ENCODE peak calls at places on chromosomes 4 and X, in six cellular contexts. One of them, this sample, is unnamed.

GRCh38 chr4:113288691-113289090 is 239.2 kb downstream of the ANK2 start:
- DNase-seq in mesendoderm: no peak
- DNase-seq in A549: no peak
- DNase-seq in SK-N-SH: no peak
- DNase-seq in fibroblast of lung: peak
- DNase-seq in GM23338: no peak
- DNase-seq in this sample: no peak

GRCh38 chrX:12950851-12951589 is 23.9 kb upstream of the TMSB4X start:
- DNase-seq in mesendoderm: peak
- DNase-seq in A549: peak
- DNase-seq in SK-N-SH: peak
- DNase-seq in fibroblast of lung: no peak
- DNase-seq in GM23338: peak
- DNase-seq in this sample: no peak

GRCh38 chr4:111630705-111631104 is 514.5 kb upstream of the FAM241A start:
- DNase-seq in mesendoderm: peak
- DNase-seq in A549: no peak
- DNase-seq in SK-N-SH: peak
- DNase-seq in fibroblast of lung: peak
- DNase-seq in GM23338: peak
- DNase-seq in this sample: no peak

GRCh38 chr4:128979934-128980333 is 113.4 kb downstream of the SCLT1 start:
- DNase-seq in mesendoderm: no peak
- DNase-seq in A549: peak
- DNase-seq in SK-N-SH: peak
- DNase-seq in fibroblast of lung: peak
- DNase-seq in GM23338: no peak
- DNase-seq in this sample: peak

GRCh38 chr4:162229670-162230069 is 65.9 kb upstream of the FSTL5 start:
- DNase-seq in mesendoderm: no peak
- DNase-seq in A549: peak
- DNase-seq in SK-N-SH: no peak
- DNase-seq in fibroblast of lung: peak
- DNase-seq in GM23338: no peak
- DNase-seq in this sample: peak

GRCh38 chrX:152817082-152817744 is 13.3 kb downstream of the CETN2 start:
- DNase-seq in mesendoderm: peak
- DNase-seq in A549: peak
- DNase-seq in SK-N-SH: peak
- DNase-seq in fibroblast of lung: peak
- DNase-seq in GM23338: peak
- DNase-seq in this sample: peak

GRCh38 chrX:106894392-106894909 is 8.7 kb downstream of the RIPPLY1 start:
- DNase-seq in mesendoderm: peak
- DNase-seq in A549: peak
- DNase-seq in SK-N-SH: peak
- DNase-seq in fibroblast of lung: peak
- DNase-seq in GM23338: peak
- DNase-seq in this sample: peak

GRCh38 chr4:104436542-104436941 is 58.2 kb downstream of the CXXC4 start:
- DNase-seq in mesendoderm: no peak
- DNase-seq in A549: no peak
- DNase-seq in SK-N-SH: no peak
- DNase-seq in fibroblast of lung: no peak
- DNase-seq in GM23338: no peak
- DNase-seq in this sample: no peak

GRCh38 chrX:149515954-149516602 is 11.0 kb upstream of the IDS start:
- DNase-seq in mesendoderm: no peak
- DNase-seq in A549: no peak
- DNase-seq in SK-N-SH: no peak
- DNase-seq in fibroblast of lung: no peak
- DNase-seq in GM23338: no peak
- DNase-seq in this sample: no peak

GRCh38 chr4:22237846-22238513 is 277.9 kb downstream of the ADGRA3 start:
- DNase-seq in mesendoderm: no peak
- DNase-seq in A549: no peak
- DNase-seq in SK-N-SH: no peak
- DNase-seq in fibroblast of lung: peak
- DNase-seq in GM23338: peak
- DNase-seq in this sample: no peak

GRCh38 chr4:113122066-113122465 is 72.6 kb downstream of the ANK2 start:
- DNase-seq in mesendoderm: no peak
- DNase-seq in A549: no peak
- DNase-seq in SK-N-SH: no peak
- DNase-seq in fibroblast of lung: no peak
- DNase-seq in GM23338: no peak
- DNase-seq in this sample: no peak

GRCh38 chrX:154123241-154124219 is 20.5 kb upstream of the OPN1LW start:
- DNase-seq in mesendoderm: peak
- DNase-seq in A549: peak
- DNase-seq in SK-N-SH: peak
- DNase-seq in fibroblast of lung: no peak
- DNase-seq in GM23338: no peak
- DNase-seq in this sample: no peak

GRCh38 chr4:8472166-8472688 is 31.6 kb downstream of the TRMT44 start:
- DNase-seq in mesendoderm: no peak
- DNase-seq in A549: no peak
- DNase-seq in SK-N-SH: peak
- DNase-seq in fibroblast of lung: no peak
- DNase-seq in GM23338: no peak
- DNase-seq in this sample: no peak

GRCh38 chrX:30282527-30282926 is 26.7 kb downstream of the NR0B1 start:
- DNase-seq in mesendoderm: no peak
- DNase-seq in A549: peak
- DNase-seq in SK-N-SH: no peak
- DNase-seq in fibroblast of lung: peak
- DNase-seq in GM23338: no peak
- DNase-seq in this sample: no peak

GRCh38 chrX:119755981-119756533 is 2.3 kb upstream of the SOWAHD start:
- DNase-seq in mesendoderm: no peak
- DNase-seq in A549: no peak
- DNase-seq in SK-N-SH: no peak
- DNase-seq in fibroblast of lung: no peak
- DNase-seq in GM23338: no peak
- DNase-seq in this sample: no peak

GRCh38 chr4:175109933-175110332 is 191.8 kb downstream of the ADAM29 start:
- DNase-seq in mesendoderm: peak
- DNase-seq in A549: no peak
- DNase-seq in SK-N-SH: no peak
- DNase-seq in fibroblast of lung: no peak
- DNase-seq in GM23338: peak
- DNase-seq in this sample: no peak

GRCh38 chrX:45230410-45230809 is 29.7 kb upstream of the DIPK2B start:
- DNase-seq in mesendoderm: no peak
- DNase-seq in A549: no peak
- DNase-seq in SK-N-SH: no peak
- DNase-seq in fibroblast of lung: no peak
- DNase-seq in GM23338: no peak
- DNase-seq in this sample: no peak

GRCh38 chr4:97643179-97643578 is 500.1 kb downstream of the STPG2 start:
- DNase-seq in mesendoderm: no peak
- DNase-seq in A549: no peak
- DNase-seq in SK-N-SH: no peak
- DNase-seq in fibroblast of lung: no peak
- DNase-seq in GM23338: no peak
- DNase-seq in this sample: peak

GRCh38 chr4:87574996-87575395 is 33.3 kb upstream of the DSPP start:
- DNase-seq in mesendoderm: no peak
- DNase-seq in A549: no peak
- DNase-seq in SK-N-SH: no peak
- DNase-seq in fibroblast of lung: no peak
- DNase-seq in GM23338: no peak
- DNase-seq in this sample: peak

GRCh38 chrX:38854305-38854704 is 53.0 kb downstream of the MID1IP1 start:
- DNase-seq in mesendoderm: no peak
- DNase-seq in A549: no peak
- DNase-seq in SK-N-SH: no peak
- DNase-seq in fibroblast of lung: no peak
- DNase-seq in GM23338: no peak
- DNase-seq in this sample: no peak

DNA sequence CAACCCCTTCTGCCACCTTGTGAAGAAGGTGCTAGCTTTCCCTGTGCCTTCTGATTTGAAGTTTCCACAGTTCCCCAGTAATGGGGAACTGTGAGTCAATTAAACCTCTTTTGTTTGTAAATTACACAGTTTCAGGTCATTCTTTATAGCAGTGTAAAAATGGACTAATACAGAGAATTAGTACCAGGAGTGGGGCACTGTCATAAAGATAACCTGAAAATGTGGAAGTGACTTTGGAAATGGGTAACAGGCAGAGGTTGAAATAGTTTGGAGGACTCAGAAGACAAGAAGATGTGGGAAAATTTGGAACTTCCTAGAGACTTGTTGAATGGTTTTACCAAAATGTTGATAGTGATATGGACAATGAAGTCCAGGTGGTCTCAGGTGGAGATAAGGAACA is 131.0 kb upstream of the HAND2 start:
- DNase-seq in mesendoderm: no peak
- DNase-seq in A549: no peak
- DNase-seq in SK-N-SH: no peak
- DNase-seq in fibroblast of lung: no peak
- DNase-seq in GM23338: no peak
- DNase-seq in this sample: no peak
- H3K4me2 ChIP-seq in mesendoderm: no peak
- H3K4me2 ChIP-seq in A549: no peak
- H3K4me2 ChIP-seq in SK-N-SH: no peak
- H3K4me2 ChIP-seq in fibroblast of lung: no peak
- H3K4me2 ChIP-seq in GM23338: no peak
- H3K4me2 ChIP-seq in this sample: no peak

GRCh38 chr4:119103263-119103662 is 32.4 kb upstream of the MYOZ2 start:
- DNase-seq in mesendoderm: peak
- DNase-seq in A549: peak
- DNase-seq in SK-N-SH: no peak
- DNase-seq in fibroblast of lung: peak
- DNase-seq in GM23338: peak
- DNase-seq in this sample: peak
- H3K4me2 ChIP-seq in mesendoderm: no peak
- H3K4me2 ChIP-seq in A549: peak
- H3K4me2 ChIP-seq in SK-N-SH: peak
- H3K4me2 ChIP-seq in fibroblast of lung: no peak
- H3K4me2 ChIP-seq in GM23338: no peak
- H3K4me2 ChIP-seq in this sample: peak

DNA sequence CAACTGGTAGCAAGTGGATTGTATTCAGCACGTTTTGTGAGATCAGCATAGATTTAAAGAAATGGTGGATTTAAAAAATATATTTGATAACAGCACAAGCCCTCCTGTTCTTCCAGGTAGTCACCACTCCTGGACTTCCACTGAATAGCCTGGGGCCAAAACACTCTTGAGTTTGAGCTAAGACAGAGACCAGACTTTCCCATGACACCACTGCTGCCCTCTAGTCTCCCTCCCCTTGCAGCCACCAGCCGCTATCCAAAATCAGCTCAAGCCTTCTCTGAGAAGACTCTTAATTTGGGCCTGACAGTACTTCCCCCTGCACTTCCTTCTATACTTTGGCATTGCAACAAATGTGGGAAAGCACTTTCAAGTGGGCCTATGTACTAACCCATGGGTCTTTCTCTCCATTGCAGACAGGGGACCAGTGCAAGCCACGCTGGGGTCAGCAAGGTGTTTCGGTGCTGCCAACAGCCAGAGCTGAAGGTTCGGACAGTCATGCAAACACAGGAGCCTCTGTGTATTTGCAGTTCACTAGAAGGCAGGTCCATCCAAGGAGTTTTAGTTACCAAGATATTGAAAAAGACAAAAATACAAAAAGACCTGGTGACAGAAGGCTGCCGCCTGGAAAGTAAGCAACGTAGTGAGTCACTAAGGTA is 40.5 kb upstream of the KLHL13 start:
- DNase-seq in mesendoderm: peak
- DNase-seq in A549: no peak
- DNase-seq in SK-N-SH: no peak
- DNase-seq in fibroblast of lung: no peak
- DNase-seq in GM23338: peak
- DNase-seq in this sample: no peak
- H3K4me2 ChIP-seq in mesendoderm: no peak
- H3K4me2 ChIP-seq in A549: no peak
- H3K4me2 ChIP-seq in SK-N-SH: no peak
- H3K4me2 ChIP-seq in fibroblast of lung: no peak
- H3K4me2 ChIP-seq in GM23338: no peak
- H3K4me2 ChIP-seq in this sample: no peak

DNA sequence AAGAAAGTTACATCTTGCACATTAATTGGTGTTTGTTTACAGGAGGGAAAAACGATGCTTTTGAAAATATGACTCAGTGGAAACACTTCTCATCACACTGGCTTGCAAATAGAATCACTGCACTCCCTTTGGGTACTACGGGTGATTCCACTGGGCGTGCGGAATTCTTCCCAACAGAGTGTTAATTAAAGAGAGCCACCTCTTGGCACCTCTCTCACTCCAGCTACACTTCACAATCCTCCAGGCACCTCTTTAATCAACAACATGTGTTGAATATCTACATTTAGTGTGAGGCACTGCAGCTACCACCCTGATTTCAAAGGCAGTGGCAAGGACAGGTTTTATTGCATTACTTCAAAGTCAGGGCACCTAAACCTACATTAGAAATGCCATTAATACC is 51.9 kb upstream of the AP1S2 start:
- DNase-seq in mesendoderm: peak
- DNase-seq in A549: no peak
- DNase-seq in SK-N-SH: no peak
- DNase-seq in fibroblast of lung: no peak
- DNase-seq in GM23338: no peak
- DNase-seq in this sample: no peak
- H3K4me2 ChIP-seq in mesendoderm: no peak
- H3K4me2 ChIP-seq in A549: no peak
- H3K4me2 ChIP-seq in SK-N-SH: no peak
- H3K4me2 ChIP-seq in fibroblast of lung: no peak
- H3K4me2 ChIP-seq in GM23338: no peak
- H3K4me2 ChIP-seq in this sample: no peak

DNA sequence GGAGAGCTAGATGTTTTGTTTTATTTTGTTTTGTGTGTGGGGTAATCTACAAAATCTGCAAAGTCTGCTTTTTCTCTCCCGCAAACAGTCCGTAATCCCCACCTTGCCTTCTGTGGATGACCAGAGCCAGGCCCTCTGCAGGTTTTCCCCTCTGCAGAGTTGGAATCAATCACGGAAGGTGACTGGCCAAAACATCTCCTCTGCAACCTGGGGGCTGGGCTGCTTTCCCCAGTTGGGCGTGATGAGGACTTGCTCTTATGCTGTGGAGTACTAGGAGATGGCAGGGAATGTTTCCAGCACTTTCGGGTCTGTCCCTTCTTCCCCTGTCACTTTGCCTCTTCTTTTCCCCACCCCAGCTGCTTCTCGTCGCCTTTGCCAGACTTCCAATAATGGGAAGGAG is 1.1 kb downstream of the TMEM35A start:
- DNase-seq in mesendoderm: no peak
- DNase-seq in A549: no peak
- DNase-seq in SK-N-SH: no peak
- DNase-seq in fibroblast of lung: no peak
- DNase-seq in GM23338: peak
- DNase-seq in this sample: no peak
- H3K4me2 ChIP-seq in mesendoderm: no peak
- H3K4me2 ChIP-seq in A549: no peak
- H3K4me2 ChIP-seq in SK-N-SH: peak
- H3K4me2 ChIP-seq in fibroblast of lung: peak
- H3K4me2 ChIP-seq in GM23338: peak
- H3K4me2 ChIP-seq in this sample: no peak

This sample was measured in mammary epithelial cell.